ENCODE peak calls at places on chromosomes 16 and 17, in four cellular contexts. R, E, M and D are unnamed samples.

GRCh38 chr16:67967183-67967955 is 1.1 kb downstream of the SLC12A4 start:
- DNase-seq in R (no peak), E (no peak), M (peak), D (no peak)

GRCh38 chr16:68892898-68893297 is 49.6 kb downstream of the TANGO6 start:
- DNase-seq in R (no peak), E (no peak), M (no peak), D (no peak)

GRCh38 chr16:88009566-88010342 is 58.5 kb downstream of the BANP start:
- DNase-seq in R (no peak), E (no peak), M (no peak), D (no peak)

GRCh38 chr16:11816123-11816522 is 19.1 kb upstream of the ZC3H7A start:
- DNase-seq in R (no peak), E (no peak), M (no peak), D (no peak)

GRCh38 chr17:51741447-51741846 is 417.1 kb downstream of the CA10 start:
- DNase-seq in R (no peak), E (peak), M (no peak), D (no peak)

GRCh38 chr17:27543464-27543856 is 87.2 kb downstream of the KSR1 start:
- DNase-seq in R (no peak), E (no peak), M (no peak), D (no peak)

GRCh38 chr16:30922420-30922959 is 882 bp upstream of the FBXL19 start:
- DNase-seq in R (peak), E (peak), M (peak), D (peak)

GRCh38 chr16:69476920-69477418 is 52.5 kb downstream of the CYB5B start:
- DNase-seq in R (no peak), E (peak), M (peak), D (no peak)

GRCh38 chr16:62503073-62503472 is 466.8 kb upstream of the CDH8 start:
- DNase-seq in R (no peak), E (no peak), M (no peak), D (no peak)

GRCh38 chr16:87806608-87807546 is 41.1 kb upstream of the KLHDC4 start:
- DNase-seq in R (peak), E (peak), M (peak), D (peak)

GRCh38 chr16:85394511-85395206 is 218.5 kb upstream of the GSE1 start:
- DNase-seq in R (peak), E (no peak), M (no peak), D (no peak)

GRCh38 chr16:2085669-2086068 is 37.9 kb downstream of the TSC2 start:
- DNase-seq in R (no peak), E (peak), M (no peak), D (no peak)

GRCh38 chr16:30551781-30552180 is 6.4 kb downstream of the ZNF764 start:
- DNase-seq in R (no peak), E (no peak), M (no peak), D (no peak)

GRCh38 chr16:86080982-86081381 is 182.0 kb downstream of the IRF8 start:
- DNase-seq in R (no peak), E (no peak), M (no peak), D (no peak)

GRCh38 chr16:12288537-12289174 is 312.1 kb downstream of the SNX29 start:
- DNase-seq in R (no peak), E (no peak), M (no peak), D (no peak)

GRCh38 chr16:69526831-69527655 is 38.7 kb upstream of the NFAT5 start:
- DNase-seq in R (no peak), E (no peak), M (no peak), D (no peak)

GRCh38 chr17:81221371-81221841 is 1.4 kb downstream of the CEP131 start:
- DNase-seq in R (peak), E (no peak), M (no peak), D (no peak)

GRCh38 chr17:31524926-31525800 is 133.7 kb downstream of the RAB11FIP4 start:
- DNase-seq in R (peak), E (peak), M (peak), D (peak)

DNA sequence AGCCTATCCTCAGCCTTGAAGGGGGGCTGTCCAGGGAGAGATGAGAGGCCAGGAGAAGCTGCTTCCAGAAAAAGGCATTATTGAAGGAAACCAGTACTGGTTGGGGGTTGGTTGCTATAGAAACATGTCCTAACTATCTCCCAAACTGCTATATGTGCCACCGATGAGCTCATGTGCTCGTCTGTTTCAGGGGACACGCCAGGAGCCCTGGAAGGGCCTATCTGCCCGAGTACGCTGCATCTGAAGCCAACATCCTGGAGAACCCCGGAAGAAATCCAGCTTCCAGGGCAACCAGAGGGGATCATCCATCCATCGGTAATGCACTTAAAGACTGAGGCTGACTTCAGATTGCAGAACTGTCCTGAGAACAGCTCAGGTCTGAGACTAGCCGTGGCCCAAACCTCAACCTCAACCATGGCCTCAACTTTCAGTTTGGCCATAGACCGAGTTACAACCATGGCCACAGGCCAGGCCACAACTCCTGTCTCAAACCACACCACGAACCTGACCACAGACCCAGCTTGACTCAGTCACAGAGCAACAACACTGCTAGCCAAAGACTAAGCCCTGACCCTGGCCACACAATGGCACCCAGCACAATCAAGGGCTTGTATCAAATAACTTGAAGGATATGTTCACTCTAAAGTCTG is 10.2 kb downstream of the PITPNM3 start:
- DNase-seq in R (no peak), E (no peak), M (no peak), D (no peak)
- TF ChIP-seq CHD2 in R (no peak), E (no peak), M (no peak), D (no peak)

DNA sequence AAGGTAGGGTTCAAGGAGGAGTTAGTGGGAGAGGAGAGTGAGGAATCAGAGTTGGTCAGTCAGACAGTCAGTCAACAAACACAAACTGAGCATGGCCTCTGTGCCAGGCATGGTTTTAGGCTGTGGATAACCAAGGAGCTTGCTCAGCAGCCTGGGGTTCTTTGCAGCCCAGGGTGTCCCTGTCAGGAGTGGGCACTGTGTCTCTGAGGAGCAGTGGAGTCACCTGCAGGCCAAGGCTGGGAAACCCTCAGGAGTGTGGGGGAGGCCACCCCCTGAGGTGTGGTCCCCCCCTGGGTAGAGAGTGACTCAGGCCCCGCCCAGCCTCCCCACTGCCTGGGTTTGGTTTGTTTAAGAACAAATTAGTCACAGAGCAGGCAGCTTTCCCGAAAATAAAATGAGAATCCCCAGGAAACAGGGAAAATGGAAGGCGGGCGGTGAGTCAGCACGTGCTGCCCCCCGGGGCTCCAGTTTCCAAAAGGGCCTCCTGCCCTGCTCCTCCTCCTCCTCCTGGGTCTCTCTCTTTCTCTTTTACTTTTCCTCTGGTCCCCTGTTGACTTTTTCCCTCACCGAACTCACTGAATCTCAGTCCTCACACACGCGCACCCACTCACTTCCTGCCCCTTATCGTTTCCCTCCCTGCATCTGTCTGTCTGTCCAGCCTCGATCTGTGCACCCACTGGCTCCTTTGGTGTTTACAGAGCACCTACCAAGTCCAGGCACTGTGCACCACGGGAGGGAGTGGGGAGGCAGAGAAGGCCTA is 44.3 kb downstream of the SOCS3 start:
- DNase-seq in R (no peak), E (peak), M (peak), D (peak)
- TF ChIP-seq EP300 in R (no peak), E (peak), M (peak), D (peak)

GRCh38 chr17:69669441-69670178 is 255.1 kb downstream of the MAP2K6 start:
- DNase-seq in R (no peak), E (no peak), M (no peak), D (no peak)
- TF ChIP-seq CHD2 in R (no peak), E (no peak), M (no peak), D (no peak)

DNA sequence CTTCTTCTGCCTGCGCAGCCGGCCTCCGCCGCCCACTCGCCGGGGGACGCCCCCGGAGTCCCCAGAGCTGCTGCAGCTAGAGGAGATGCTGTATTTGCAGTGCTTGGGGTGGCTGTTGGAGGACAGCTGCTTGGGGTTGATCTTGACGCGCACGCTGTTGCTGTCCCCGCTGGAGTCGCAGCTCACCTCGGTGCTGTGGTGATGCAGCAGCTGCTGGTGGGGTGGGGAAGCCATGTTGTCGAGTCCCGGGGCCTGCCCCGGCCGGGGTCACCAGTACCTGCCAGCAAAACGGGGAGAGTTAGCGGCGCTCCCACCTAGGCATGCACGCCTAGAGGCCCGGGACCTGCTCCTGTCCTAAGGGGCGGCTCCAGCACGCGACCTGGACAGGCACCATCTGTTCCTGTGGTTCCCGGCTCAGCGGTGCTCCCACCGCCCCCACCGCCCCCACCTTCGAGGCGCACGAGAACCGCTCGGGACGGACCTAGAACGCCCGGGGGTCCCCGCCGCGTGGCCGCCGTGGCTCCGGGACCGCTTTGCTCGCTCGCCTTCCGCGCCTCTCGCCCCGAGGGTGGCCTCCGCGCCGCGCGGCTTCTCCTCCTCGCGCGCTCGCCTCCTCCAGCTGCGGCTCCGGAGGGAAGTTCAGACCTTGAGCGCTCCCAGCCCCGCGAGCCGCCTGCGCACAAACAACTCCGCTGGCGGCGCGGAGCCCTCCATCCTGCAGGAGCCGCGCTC is 867 bp downstream of the ADCY9 start:
- DNase-seq in R (peak), E (peak), M (peak), D (peak)
- TF ChIP-seq EP300 in R (no peak), E (no peak), M (no peak), D (no peak)

GRCh38 chr17:58531122-58531521 is 16.7 kb upstream of the MTMR4 start:
- DNase-seq in R (peak), E (no peak), M (no peak), D (peak)
- TF ChIP-seq CHD2 in R (no peak), E (no peak), M (no peak), D (no peak)

GRCh38 chr17:77120866-77121265 is 19.9 kb upstream of the SEC14L1 start:
- DNase-seq in R (no peak), E (no peak), M (no peak), D (no peak)

GRCh38 chr17:77125432-77125901 is 15.3 kb upstream of the SEC14L1 start:
- DNase-seq in R (no peak), E (peak), M (no peak), D (no peak)

GRCh38 chr17:77127735-77128361 is 12.9 kb upstream of the SEC14L1 start:
- DNase-seq in R (no peak), E (no peak), M (peak), D (no peak)

GRCh38 chr17:77126519-77126918 is 14.2 kb upstream of the SEC14L1 start:
- DNase-seq in R (no peak), E (peak), M (no peak), D (no peak)

DNA sequence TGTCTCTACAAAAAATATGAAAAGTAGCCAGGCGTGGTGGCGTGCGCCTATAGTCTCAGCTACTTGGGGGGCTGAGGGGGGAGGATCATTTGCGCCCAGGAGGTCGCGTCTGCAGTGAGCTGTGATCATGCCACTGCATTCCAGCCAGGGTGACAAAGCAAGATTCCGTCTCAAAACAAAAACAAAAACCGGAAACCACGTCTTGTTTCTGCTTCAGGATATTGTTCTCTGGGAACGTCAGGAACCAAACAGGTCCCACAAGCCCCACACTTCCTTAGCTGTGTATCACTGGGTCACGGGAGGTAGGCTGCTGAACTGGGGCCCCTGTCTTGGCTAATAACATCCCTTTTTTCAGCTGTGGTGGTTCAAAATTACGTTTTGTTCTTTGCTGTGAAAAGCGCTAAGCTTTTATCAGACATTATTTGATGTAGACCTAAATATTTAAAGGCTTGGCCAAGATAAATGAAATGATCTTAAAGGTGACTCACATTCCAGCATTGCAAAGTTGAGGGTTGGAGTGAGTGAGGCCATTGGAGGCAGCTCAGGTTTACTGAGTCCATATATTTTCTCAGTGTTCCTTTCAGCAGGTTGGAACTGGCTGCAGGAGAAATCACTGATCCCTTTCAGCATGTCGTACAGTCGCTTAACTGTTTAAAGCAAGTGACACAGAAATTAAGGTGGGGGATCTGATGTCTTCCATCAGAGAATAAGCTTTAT is 16.4 kb upstream of the SEC14L1 start:
- DNase-seq in R (no peak), E (peak), M (peak), D (no peak)
- TF ChIP-seq EP300 in R (no peak), E (no peak), M (no peak), D (peak)

GRCh38 chr17:39186481-39187002 is 10.9 kb downstream of the CACNB1 start:
- DNase-seq in R (no peak), E (no peak), M (no peak), D (no peak)
- TF ChIP-seq CHD2 in R (no peak), E (no peak), M (no peak), D (no peak)

GRCh38 chr17:46782250-46782953 is 36.1 kb downstream of the WNT3 start:
- DNase-seq in R (peak), E (peak), M (peak), D (peak)

GRCh38 chr17:46780003-46780373 is 38.5 kb downstream of the WNT3 start:
- DNase-seq in R (no peak), E (no peak), M (no peak), D (peak)

GRCh38 chr17:46776298-46777005 is 42.0 kb downstream of the WNT3 start:
- DNase-seq in R (no peak), E (no peak), M (no peak), D (peak)

GRCh38 chr17:46774108-46774737 is 44.3 kb downstream of the WNT3 start:
- DNase-seq in R (no peak), E (peak), M (peak), D (peak)

GRCh38 chr17:46777943-46778915 is 40.3 kb downstream of the WNT3 start:
- DNase-seq in R (no peak), E (peak), M (peak), D (peak)
- TF ChIP-seq EP300 in R (no peak), E (no peak), M (no peak), D (no peak)

GRCh38 chr17:49851387-49852291 is 3.8 kb upstream of the TAC4 start:
- DNase-seq in R (peak), E (peak), M (peak), D (peak)
- TF ChIP-seq CHD2 in R (no peak), E (no peak), M (no peak), D (no peak)

GRCh38 chr16:89506791-89507191 is 1.4 kb upstream of the SPG7 start:
- DNase-seq in R (no peak), E (no peak), M (peak), D (no peak)

GRCh38 chr16:89506113-89506504 is 2.1 kb upstream of the SPG7 start:
- DNase-seq in R (no peak), E (no peak), M (peak), D (no peak)

GRCh38 chr16:89504061-89504460 is 4.1 kb upstream of the SPG7 start:
- DNase-seq in R (no peak), E (no peak), M (no peak), D (no peak)

GRCh38 chr16:89507219-89507833 is 877 bp upstream of the SPG7 start:
- DNase-seq in R (no peak), E (no peak), M (no peak), D (no peak)

GRCh38 chr16:89505204-89506112 is 2.7 kb upstream of the SPG7 start:
- DNase-seq in R (no peak), E (peak), M (peak), D (no peak)
- TF ChIP-seq EP300 in R (no peak), E (no peak), M (peak), D (no peak)